ENCODE peak calls at places on chromosomes 6 and 20, in seven cellular contexts. One of them, this sample, is unnamed.

GRCh38 chr20:62361799-62362589 is 5.1 kb downstream of the LAMA5 start:
- DNase-seq in NCI-H2029: no peak
- DNase-seq in H9: peak
- DNase-seq in AG10803: no peak
- DNase-seq in left kidney: peak
- DNase-seq in activated CD4-positive, CD25-positive, alpha-beta regulatory T cell treated with anti-CD3 and anti-CD28 coated beads, Interleukin-2, amount 50 U/mL, for 72 hours: peak
- DNase-seq in activated CD4-positive, alpha-beta T cell treated with anti-CD3 and anti-CD28 coated beads for 48 hours: no peak
- DNase-seq in this sample: no peak

GRCh38 chr20:63095718-63096654 is 89.2 kb upstream of the BHLHE23 start:
- DNase-seq in activated CD4-positive, alpha-beta T cell treated with anti-CD3 and anti-CD28 coated beads for 48 hours: no peak
- DNase-seq in activated CD4-positive, CD25-positive, alpha-beta regulatory T cell treated with anti-CD3 and anti-CD28 coated beads, Interleukin-2, amount 50 U/mL, for 72 hours: peak
- DNase-seq in NCI-H2029: no peak
- DNase-seq in AG10803: no peak
- DNase-seq in H9: peak
- DNase-seq in left kidney: no peak
- DNase-seq in this sample: no peak

GRCh38 chr6:131755597-131755996 is 44.8 kb upstream of the CTAGE9 start:
- DNase-seq in left kidney: no peak
- DNase-seq in activated CD4-positive, CD25-positive, alpha-beta regulatory T cell treated with anti-CD3 and anti-CD28 coated beads, Interleukin-2, amount 50 U/mL, for 72 hours: no peak
- DNase-seq in AG10803: peak
- DNase-seq in H9: no peak
- DNase-seq in activated CD4-positive, alpha-beta T cell treated with anti-CD3 and anti-CD28 coated beads for 48 hours: no peak
- DNase-seq in NCI-H2029: no peak
- DNase-seq in this sample: no peak

GRCh38 chr6:145898376-145898775 is 65.8 kb downstream of the SHPRH start:
- DNase-seq in H9: no peak
- DNase-seq in activated CD4-positive, alpha-beta T cell treated with anti-CD3 and anti-CD28 coated beads for 48 hours: peak
- DNase-seq in AG10803: no peak
- DNase-seq in left kidney: no peak
- DNase-seq in NCI-H2029: peak
- DNase-seq in activated CD4-positive, CD25-positive, alpha-beta regulatory T cell treated with anti-CD3 and anti-CD28 coated beads, Interleukin-2, amount 50 U/mL, for 72 hours: no peak
- DNase-seq in this sample: peak

GRCh38 chr6:113447088-113447831 is 409.9 kb upstream of the MARCKS start:
- DNase-seq in AG10803: peak
- DNase-seq in H9: no peak
- DNase-seq in activated CD4-positive, CD25-positive, alpha-beta regulatory T cell treated with anti-CD3 and anti-CD28 coated beads, Interleukin-2, amount 50 U/mL, for 72 hours: no peak
- DNase-seq in activated CD4-positive, alpha-beta T cell treated with anti-CD3 and anti-CD28 coated beads for 48 hours: no peak
- DNase-seq in NCI-H2029: no peak
- DNase-seq in left kidney: no peak
- DNase-seq in this sample: peak

GRCh38 chr20:58571942-58572666 is 56.9 kb upstream of the APCDD1L start:
- DNase-seq in AG10803: no peak
- DNase-seq in H9: no peak
- DNase-seq in activated CD4-positive, alpha-beta T cell treated with anti-CD3 and anti-CD28 coated beads for 48 hours: no peak
- DNase-seq in NCI-H2029: no peak
- DNase-seq in left kidney: peak
- DNase-seq in activated CD4-positive, CD25-positive, alpha-beta regulatory T cell treated with anti-CD3 and anti-CD28 coated beads, Interleukin-2, amount 50 U/mL, for 72 hours: no peak
- DNase-seq in this sample: no peak

GRCh38 chr6:139568956-139569538 is 194.6 kb upstream of the CITED2 start:
- DNase-seq in NCI-H2029: no peak
- DNase-seq in left kidney: peak
- DNase-seq in activated CD4-positive, alpha-beta T cell treated with anti-CD3 and anti-CD28 coated beads for 48 hours: no peak
- DNase-seq in activated CD4-positive, CD25-positive, alpha-beta regulatory T cell treated with anti-CD3 and anti-CD28 coated beads, Interleukin-2, amount 50 U/mL, for 72 hours: no peak
- DNase-seq in AG10803: peak
- DNase-seq in H9: no peak
- DNase-seq in this sample: no peak

GRCh38 chr20:46011631-46012482 is 3.1 kb downstream of the MMP9 start:
- DNase-seq in NCI-H2029: peak
- DNase-seq in activated CD4-positive, alpha-beta T cell treated with anti-CD3 and anti-CD28 coated beads for 48 hours: peak
- DNase-seq in AG10803: peak
- DNase-seq in activated CD4-positive, CD25-positive, alpha-beta regulatory T cell treated with anti-CD3 and anti-CD28 coated beads, Interleukin-2, amount 50 U/mL, for 72 hours: peak
- DNase-seq in left kidney: peak
- DNase-seq in H9: peak
- DNase-seq in this sample: peak

GRCh38 chr6:132820629-132821381 is 6.4 kb downstream of the RPS12 start:
- DNase-seq in H9: peak
- DNase-seq in NCI-H2029: no peak
- DNase-seq in AG10803: no peak
- DNase-seq in left kidney: no peak
- DNase-seq in activated CD4-positive, CD25-positive, alpha-beta regulatory T cell treated with anti-CD3 and anti-CD28 coated beads, Interleukin-2, amount 50 U/mL, for 72 hours: no peak
- DNase-seq in activated CD4-positive, alpha-beta T cell treated with anti-CD3 and anti-CD28 coated beads for 48 hours: peak
- DNase-seq in this sample: peak

GRCh38 chr6:134636221-134636830 is 313.6 kb downstream of the ALDH8A1 start:
- DNase-seq in activated CD4-positive, alpha-beta T cell treated with anti-CD3 and anti-CD28 coated beads for 48 hours: peak
- DNase-seq in activated CD4-positive, CD25-positive, alpha-beta regulatory T cell treated with anti-CD3 and anti-CD28 coated beads, Interleukin-2, amount 50 U/mL, for 72 hours: no peak
- DNase-seq in NCI-H2029: no peak
- DNase-seq in left kidney: no peak
- DNase-seq in H9: no peak
- DNase-seq in AG10803: no peak
- DNase-seq in this sample: peak

GRCh38 chr6:39791850-39792500 is at the start of gene DAAM2:
- DNase-seq in H9: peak
- DNase-seq in NCI-H2029: no peak
- DNase-seq in activated CD4-positive, CD25-positive, alpha-beta regulatory T cell treated with anti-CD3 and anti-CD28 coated beads, Interleukin-2, amount 50 U/mL, for 72 hours: no peak
- DNase-seq in AG10803: peak
- DNase-seq in activated CD4-positive, alpha-beta T cell treated with anti-CD3 and anti-CD28 coated beads for 48 hours: peak
- DNase-seq in left kidney: peak
- DNase-seq in this sample: peak

GRCh38 chr20:330233-331149 is 5.1 kb downstream of the SOX12 start:
- DNase-seq in H9: peak
- DNase-seq in activated CD4-positive, alpha-beta T cell treated with anti-CD3 and anti-CD28 coated beads for 48 hours: peak
- DNase-seq in NCI-H2029: peak
- DNase-seq in AG10803: peak
- DNase-seq in left kidney: peak
- DNase-seq in activated CD4-positive, CD25-positive, alpha-beta regulatory T cell treated with anti-CD3 and anti-CD28 coated beads, Interleukin-2, amount 50 U/mL, for 72 hours: peak
- DNase-seq in this sample: peak

GRCh38 chr6:75154973-75155372 is 50.9 kb downstream of the COL12A1 start:
- DNase-seq in activated CD4-positive, CD25-positive, alpha-beta regulatory T cell treated with anti-CD3 and anti-CD28 coated beads, Interleukin-2, amount 50 U/mL, for 72 hours: no peak
- DNase-seq in activated CD4-positive, alpha-beta T cell treated with anti-CD3 and anti-CD28 coated beads for 48 hours: no peak
- DNase-seq in H9: no peak
- DNase-seq in AG10803: no peak
- DNase-seq in NCI-H2029: no peak
- DNase-seq in left kidney: no peak
- DNase-seq in this sample: no peak

GRCh38 chr6:7402746-7403145 is 13.1 kb downstream of the RIOK1 start:
- DNase-seq in left kidney: no peak
- DNase-seq in activated CD4-positive, CD25-positive, alpha-beta regulatory T cell treated with anti-CD3 and anti-CD28 coated beads, Interleukin-2, amount 50 U/mL, for 72 hours: no peak
- DNase-seq in NCI-H2029: no peak
- DNase-seq in activated CD4-positive, alpha-beta T cell treated with anti-CD3 and anti-CD28 coated beads for 48 hours: no peak
- DNase-seq in AG10803: no peak
- DNase-seq in H9: no peak
- DNase-seq in this sample: no peak

GRCh38 chr6:65637289-65638046 is 69.6 kb downstream of the EYS start:
- DNase-seq in H9: no peak
- DNase-seq in NCI-H2029: no peak
- DNase-seq in left kidney: no peak
- DNase-seq in AG10803: no peak
- DNase-seq in activated CD4-positive, CD25-positive, alpha-beta regulatory T cell treated with anti-CD3 and anti-CD28 coated beads, Interleukin-2, amount 50 U/mL, for 72 hours: no peak
- DNase-seq in activated CD4-positive, alpha-beta T cell treated with anti-CD3 and anti-CD28 coated beads for 48 hours: no peak
- DNase-seq in this sample: no peak

GRCh38 chr20:8454137-8454712 is 322.2 kb downstream of the PLCB1 start:
- DNase-seq in AG10803: peak
- DNase-seq in activated CD4-positive, alpha-beta T cell treated with anti-CD3 and anti-CD28 coated beads for 48 hours: peak
- DNase-seq in H9: peak
- DNase-seq in activated CD4-positive, CD25-positive, alpha-beta regulatory T cell treated with anti-CD3 and anti-CD28 coated beads, Interleukin-2, amount 50 U/mL, for 72 hours: no peak
- DNase-seq in NCI-H2029: peak
- DNase-seq in left kidney: peak
- DNase-seq in this sample: peak

GRCh38 chr20:39800548-39800947 is 838.4 kb downstream of the DHX35 start:
- DNase-seq in H9: no peak
- DNase-seq in AG10803: peak
- DNase-seq in activated CD4-positive, CD25-positive, alpha-beta regulatory T cell treated with anti-CD3 and anti-CD28 coated beads, Interleukin-2, amount 50 U/mL, for 72 hours: no peak
- DNase-seq in NCI-H2029: no peak
- DNase-seq in left kidney: peak
- DNase-seq in activated CD4-positive, alpha-beta T cell treated with anti-CD3 and anti-CD28 coated beads for 48 hours: no peak
- DNase-seq in this sample: no peak

GRCh38 chr20:17558154-17558940 is 11.5 kb upstream of the DSTN start:
- DNase-seq in left kidney: peak
- DNase-seq in AG10803: peak
- DNase-seq in NCI-H2029: peak
- DNase-seq in H9: peak
- DNase-seq in activated CD4-positive, CD25-positive, alpha-beta regulatory T cell treated with anti-CD3 and anti-CD28 coated beads, Interleukin-2, amount 50 U/mL, for 72 hours: no peak
- DNase-seq in activated CD4-positive, alpha-beta T cell treated with anti-CD3 and anti-CD28 coated beads for 48 hours: peak
- DNase-seq in this sample: peak

GRCh38 chr6:158226655-158227512 is 58.7 kb downstream of the GTF2H5 start:
- DNase-seq in AG10803: no peak
- DNase-seq in NCI-H2029: no peak
- DNase-seq in activated CD4-positive, CD25-positive, alpha-beta regulatory T cell treated with anti-CD3 and anti-CD28 coated beads, Interleukin-2, amount 50 U/mL, for 72 hours: no peak
- DNase-seq in activated CD4-positive, alpha-beta T cell treated with anti-CD3 and anti-CD28 coated beads for 48 hours: no peak
- DNase-seq in H9: no peak
- DNase-seq in left kidney: peak
- DNase-seq in this sample: no peak

GRCh38 chr6:32933661-32934085 is 7.2 kb downstream of the HLA-DMB start:
- DNase-seq in activated CD4-positive, alpha-beta T cell treated with anti-CD3 and anti-CD28 coated beads for 48 hours: peak
- DNase-seq in activated CD4-positive, CD25-positive, alpha-beta regulatory T cell treated with anti-CD3 and anti-CD28 coated beads, Interleukin-2, amount 50 U/mL, for 72 hours: peak
- DNase-seq in NCI-H2029: peak
- DNase-seq in AG10803: peak
- DNase-seq in H9: peak
- DNase-seq in left kidney: peak
- DNase-seq in this sample: peak

GRCh38 chr6:90369024-90369519 is 72.4 kb upstream of the BACH2 start:
- DNase-seq in left kidney: peak
- DNase-seq in H9: peak
- DNase-seq in AG10803: peak
- DNase-seq in NCI-H2029: no peak
- DNase-seq in activated CD4-positive, alpha-beta T cell treated with anti-CD3 and anti-CD28 coated beads for 48 hours: peak
- DNase-seq in activated CD4-positive, CD25-positive, alpha-beta regulatory T cell treated with anti-CD3 and anti-CD28 coated beads, Interleukin-2, amount 50 U/mL, for 72 hours: no peak
- DNase-seq in this sample: peak

GRCh38 chr20:8414611-8415274 is 282.7 kb downstream of the PLCB1 start:
- DNase-seq in activated CD4-positive, alpha-beta T cell treated with anti-CD3 and anti-CD28 coated beads for 48 hours: no peak
- DNase-seq in left kidney: peak
- DNase-seq in NCI-H2029: no peak
- DNase-seq in H9: no peak
- DNase-seq in AG10803: peak
- DNase-seq in activated CD4-positive, CD25-positive, alpha-beta regulatory T cell treated with anti-CD3 and anti-CD28 coated beads, Interleukin-2, amount 50 U/mL, for 72 hours: no peak
- DNase-seq in this sample: peak

GRCh38 chr20:38889050-38889449 is 37.2 kb upstream of the FAM83D start:
- DNase-seq in activated CD4-positive, CD25-positive, alpha-beta regulatory T cell treated with anti-CD3 and anti-CD28 coated beads, Interleukin-2, amount 50 U/mL, for 72 hours: no peak
- DNase-seq in AG10803: no peak
- DNase-seq in H9: no peak
- DNase-seq in left kidney: no peak
- DNase-seq in activated CD4-positive, alpha-beta T cell treated with anti-CD3 and anti-CD28 coated beads for 48 hours: no peak
- DNase-seq in NCI-H2029: no peak
- DNase-seq in this sample: no peak

GRCh38 chr20:43976577-43976976 is 61.9 kb downstream of the TOX2 start:
- DNase-seq in H9: no peak
- DNase-seq in AG10803: no peak
- DNase-seq in activated CD4-positive, CD25-positive, alpha-beta regulatory T cell treated with anti-CD3 and anti-CD28 coated beads, Interleukin-2, amount 50 U/mL, for 72 hours: no peak
- DNase-seq in activated CD4-positive, alpha-beta T cell treated with anti-CD3 and anti-CD28 coated beads for 48 hours: no peak
- DNase-seq in left kidney: no peak
- DNase-seq in NCI-H2029: no peak
- DNase-seq in this sample: no peak

GRCh38 chr6:123592426-123592825 is 44.3 kb downstream of the TRDN start:
- DNase-seq in NCI-H2029: no peak
- DNase-seq in activated CD4-positive, alpha-beta T cell treated with anti-CD3 and anti-CD28 coated beads for 48 hours: no peak
- DNase-seq in left kidney: no peak
- DNase-seq in H9: no peak
- DNase-seq in activated CD4-positive, CD25-positive, alpha-beta regulatory T cell treated with anti-CD3 and anti-CD28 coated beads, Interleukin-2, amount 50 U/mL, for 72 hours: no peak
- DNase-seq in AG10803: no peak
- DNase-seq in this sample: no peak

GRCh38 chr20:48025061-48025515 is 239.8 kb upstream of the SULF2 start:
- DNase-seq in H9: peak
- DNase-seq in NCI-H2029: no peak
- DNase-seq in left kidney: peak
- DNase-seq in activated CD4-positive, CD25-positive, alpha-beta regulatory T cell treated with anti-CD3 and anti-CD28 coated beads, Interleukin-2, amount 50 U/mL, for 72 hours: no peak
- DNase-seq in AG10803: peak
- DNase-seq in activated CD4-positive, alpha-beta T cell treated with anti-CD3 and anti-CD28 coated beads for 48 hours: no peak
- DNase-seq in this sample: no peak

GRCh38 chr6:147201885-147202515 is 2.2 kb upstream of the STXBP5 start:
- DNase-seq in H9: peak
- DNase-seq in AG10803: peak
- DNase-seq in activated CD4-positive, alpha-beta T cell treated with anti-CD3 and anti-CD28 coated beads for 48 hours: no peak
- DNase-seq in activated CD4-positive, CD25-positive, alpha-beta regulatory T cell treated with anti-CD3 and anti-CD28 coated beads, Interleukin-2, amount 50 U/mL, for 72 hours: no peak
- DNase-seq in NCI-H2029: peak
- DNase-seq in left kidney: peak
- DNase-seq in this sample: peak

GRCh38 chr6:157800420-157801237 is 22.4 kb upstream of the SNX9 start:
- DNase-seq in AG10803: peak
- DNase-seq in activated CD4-positive, alpha-beta T cell treated with anti-CD3 and anti-CD28 coated beads for 48 hours: peak
- DNase-seq in activated CD4-positive, CD25-positive, alpha-beta regulatory T cell treated with anti-CD3 and anti-CD28 coated beads, Interleukin-2, amount 50 U/mL, for 72 hours: no peak
- DNase-seq in left kidney: no peak
- DNase-seq in NCI-H2029: no peak
- DNase-seq in H9: no peak
- DNase-seq in this sample: no peak

GRCh38 chr6:21070620-21071019 is 522.9 kb upstream of the SOX4 start:
- DNase-seq in H9: no peak
- DNase-seq in activated CD4-positive, CD25-positive, alpha-beta regulatory T cell treated with anti-CD3 and anti-CD28 coated beads, Interleukin-2, amount 50 U/mL, for 72 hours: no peak
- DNase-seq in activated CD4-positive, alpha-beta T cell treated with anti-CD3 and anti-CD28 coated beads for 48 hours: no peak
- DNase-seq in AG10803: no peak
- DNase-seq in NCI-H2029: no peak
- DNase-seq in left kidney: no peak
- DNase-seq in this sample: no peak

GRCh38 chr20:38447931-38448675 is 13.0 kb upstream of the SNHG17 start:
- DNase-seq in H9: no peak
- DNase-seq in activated CD4-positive, alpha-beta T cell treated with anti-CD3 and anti-CD28 coated beads for 48 hours: no peak
- DNase-seq in NCI-H2029: no peak
- DNase-seq in activated CD4-positive, CD25-positive, alpha-beta regulatory T cell treated with anti-CD3 and anti-CD28 coated beads, Interleukin-2, amount 50 U/mL, for 72 hours: no peak
- DNase-seq in AG10803: no peak
- DNase-seq in left kidney: no peak
- DNase-seq in this sample: peak

This sample was measured in NCI-H69.